ENCODE peak calls at places on chromosomes 3 and 15, in five cellular contexts. M, X, A, D and Z are unnamed samples.
A peak's percentile ranks its signal among the peaks of the same experiment; 100 is the strongest.

GRCh38 chr3:20406621-20407020 is 220.6 kb upstream of the SGO1 start:
- DNase-seq in M (no peak), X (no peak), A (no peak), D (peak; percentile 19), Z (no peak)

GRCh38 chr3:19934098-19934566 is at the start of gene EFHB:
- DNase-seq in M (peak; percentile 72), X (peak; percentile 26), A (no peak), D (peak; percentile 11), Z (peak; percentile 10)

GRCh38 chr3:182729903-182730674 is 63.2 kb upstream of the ATP11B start:
- DNase-seq in M (no peak), X (no peak), A (no peak), D (no peak), Z (no peak)

GRCh38 chr3:194267744-194268658 is 83.1 kb downstream of the CPN2 start:
- DNase-seq in M (no peak), X (no peak), A (no peak), D (peak; percentile 47), Z (peak; percentile 61)

GRCh38 chr15:48677821-48678220 is 32.3 kb upstream of the FBN1 start:
- DNase-seq in M (no peak), X (no peak), A (no peak), D (no peak), Z (no peak)

GRCh38 chr3:11140054-11140712 is 14.1 kb upstream of the HRH1 start:
- DNase-seq in M (no peak), X (peak; percentile 83), A (no peak), D (peak; percentile 79), Z (no peak)

GRCh38 chr3:169348981-169349942 is 314.2 kb downstream of the MECOM start:
- DNase-seq in M (no peak), X (no peak), A (no peak), D (peak; percentile 9), Z (peak; percentile 43)

GRCh38 chr15:78853500-78853899 is 19.2 kb upstream of the MORF4L1 start:
- DNase-seq in M (no peak), X (no peak), A (no peak), D (no peak), Z (no peak)

GRCh38 chr15:47586653-47587224 is 130.6 kb upstream of the SEMA6D start:
- DNase-seq in M (no peak), X (no peak), A (no peak), D (no peak), Z (no peak)

GRCh38 chr15:74785716-74786032 is 3.8 kb downstream of the CSK start:
- DNase-seq in M (no peak), X (no peak), A (no peak), D (no peak), Z (no peak)

GRCh38 chr15:101183926-101184305 is 67.9 kb downstream of the CHSY1 start:
- DNase-seq in M (no peak), X (no peak), A (no peak), D (no peak), Z (no peak)